ENCODE peak calls at places on chromosomes 4 and X, in four cellular contexts. D is heart right ventricle, U is thoracic aorta, S is AG09319. I is an unnamed sample.

GRCh38 chr4:1609901-1610790 is 74.0 kb downstream of the FAM53A start:
- DNase-seq in D (no peak), U (no peak), S (no peak), I (no peak)

GRCh38 chr4:93670434-93670833 is 158.1 kb upstream of the ATOH1 start:
- DNase-seq in D (no peak), U (no peak), S (no peak), I (no peak)

GRCh38 chr4:151553874-151554273 is 144.9 kb downstream of the FHIP1A start:
- DNase-seq in D (no peak), U (no peak), S (no peak), I (no peak)

GRCh38 chrX:98371994-98372393 is 1488.3 kb downstream of the RPA4 start:
- DNase-seq in D (no peak), U (no peak), S (no peak), I (no peak)

GRCh38 chrX:18886344-18887161 is 97.4 kb downstream of the PHKA2 start:
- DNase-seq in D (peak; percentile 79), U (peak; percentile 45), S (no peak), I (no peak)

GRCh38 chr4:22416403-22416802 is 99.5 kb downstream of the ADGRA3 start:
- DNase-seq in D (no peak), U (no peak), S (no peak), I (no peak)

GRCh38 chrX:70196961-70197805 is 19.9 kb downstream of the DGAT2L6 start:
- DNase-seq in D (peak; percentile 19), U (peak; percentile 5), S (peak; percentile 7), I (no peak)

GRCh38 chr4:40194602-40195161 is 2.1 kb upstream of the RHOH start:
- DNase-seq in D (no peak), U (no peak), S (no peak), I (peak; percentile 16)

GRCh38 chr4:52106142-52106541 is 55.0 kb downstream of the SPATA18 start:
- DNase-seq in D (no peak), U (no peak), S (no peak), I (no peak)

GRCh38 chr4:155220025-155220424 is 11.6 kb downstream of the NPY2R start:
- DNase-seq in D (no peak), U (no peak), S (no peak), I (no peak)

DNA sequence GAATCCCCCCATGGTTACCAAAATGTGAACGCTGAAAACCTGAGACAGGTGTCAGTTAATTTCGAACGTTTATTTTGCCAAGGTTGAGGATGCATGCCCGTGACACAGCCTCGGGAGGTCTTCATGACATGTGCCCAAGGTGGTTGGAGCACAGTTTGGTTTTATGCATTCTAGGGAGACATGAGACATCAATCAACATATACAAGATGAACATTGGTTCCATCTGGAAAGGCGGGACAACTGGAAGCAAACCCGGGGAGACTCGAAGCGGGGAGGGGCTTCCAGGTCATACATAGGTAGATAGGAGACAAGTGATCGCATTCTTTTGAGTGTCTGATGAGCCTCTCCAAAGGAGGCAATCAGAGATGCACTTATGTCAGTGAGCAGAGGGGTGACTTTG is 11.0 kb upstream of the SH3BP2 start:
- DNase-seq in D (no peak), U (no peak), S (no peak), I (no peak)
- TF ChIP-seq CTCF in D (no peak), U (no peak), S (no peak), I (no peak)

DNA sequence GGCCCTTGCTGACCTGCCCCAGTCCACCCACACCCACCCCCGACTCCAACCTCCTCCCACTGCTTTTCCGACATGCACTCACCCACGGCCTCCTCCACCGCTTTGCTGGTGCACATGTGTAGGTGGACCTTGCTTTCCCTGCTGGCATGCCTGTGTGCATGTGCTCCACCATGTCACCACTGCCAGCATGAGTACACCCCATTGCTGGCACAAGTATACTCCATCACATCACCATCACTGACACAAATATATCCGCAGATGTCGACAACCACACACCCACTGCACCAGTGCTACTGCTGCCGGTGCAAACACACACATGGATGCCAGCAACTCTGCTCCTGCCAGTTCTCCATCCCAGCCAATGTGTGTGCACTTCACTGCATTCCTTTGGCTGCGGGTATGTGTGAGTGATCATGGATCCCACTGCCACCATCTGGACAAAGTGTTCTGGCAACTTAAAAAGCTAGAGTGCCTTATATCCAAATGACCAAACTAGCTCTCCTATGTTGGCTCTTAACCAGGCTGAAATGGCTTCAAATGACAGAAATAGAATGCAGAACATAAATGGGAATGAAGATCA is 1072.3 kb downstream of the RAPGEF2 start:
- DNase-seq in D (no peak), U (no peak), S (no peak), I (no peak)
- TF ChIP-seq CTCF in D (no peak), U (no peak), S (no peak), I (no peak)

GRCh38 chr4:109658871-109659410 is 44.3 kb downstream of the CASP6 start:
- DNase-seq in D (no peak), U (no peak), S (no peak), I (no peak)
- TF ChIP-seq CTCF in D (peak; percentile 19), U (no peak), S (peak; percentile 2), I (peak; percentile 4)

GRCh38 chr4:175951794-175952193 is 113.8 kb upstream of the WDR17 start:
- DNase-seq in D (no peak), U (no peak), S (no peak), I (no peak)

GRCh38 chr4:175954685-175955084 is 111.0 kb upstream of the WDR17 start:
- DNase-seq in D (no peak), U (no peak), S (no peak), I (no peak)

DNA sequence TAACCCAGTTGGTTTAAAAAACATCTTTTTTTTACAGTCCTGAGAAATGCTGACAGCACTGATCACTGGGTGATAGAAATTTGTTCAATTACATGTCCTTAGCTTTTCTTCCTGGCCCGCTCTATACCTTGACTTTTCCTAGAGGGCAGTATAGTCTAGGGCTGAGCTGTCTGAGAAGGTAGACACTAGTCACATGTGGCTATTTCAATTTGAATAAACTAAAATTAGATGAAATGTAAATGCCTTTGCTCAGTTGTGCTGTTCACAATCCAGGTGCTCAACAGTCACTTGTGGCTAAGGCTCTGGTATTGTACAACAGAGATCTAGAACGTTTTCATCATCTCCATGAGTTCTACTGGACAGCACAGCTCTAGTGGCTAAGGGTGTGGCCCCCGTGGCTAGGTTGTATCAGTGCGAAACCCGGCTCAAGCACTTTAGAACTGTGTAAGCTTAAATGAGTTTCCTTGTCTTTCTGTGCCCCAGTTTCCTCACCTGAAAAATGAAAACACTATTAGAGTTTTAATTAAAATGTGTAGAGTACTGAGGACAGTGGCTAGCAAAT is 111.6 kb upstream of the WDR17 start:
- DNase-seq in D (no peak), U (no peak), S (no peak), I (no peak)
- TF ChIP-seq CTCF in D (no peak), U (no peak), S (no peak), I (no peak)

DNA sequence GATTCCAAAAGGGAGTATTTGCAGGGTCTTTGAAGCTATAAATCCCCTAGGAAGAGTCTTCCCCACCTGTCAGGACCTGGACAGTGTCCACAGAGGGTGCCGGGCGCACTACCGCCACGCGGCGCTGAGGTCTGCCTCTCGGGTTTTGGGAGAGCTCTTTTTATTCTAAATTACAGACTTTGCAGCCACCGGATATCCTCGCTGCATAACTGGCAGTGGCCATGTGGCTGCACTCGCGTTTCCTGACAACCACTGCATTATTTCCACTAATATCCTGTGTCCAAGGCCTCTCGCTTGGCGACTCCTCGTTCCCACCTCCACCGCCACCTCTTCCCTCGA is 608 bp upstream of the TMEM131L start:
- DNase-seq in D (peak; percentile 63), U (peak; percentile 24), S (no peak), I (no peak)
- TF ChIP-seq CTCF in D (peak; percentile 58), U (peak; percentile 51), S (peak; percentile 23), I (peak; percentile 31)

GRCh38 chrX:12948495-12948894 is 26.4 kb upstream of the TMSB4X start:
- DNase-seq in D (no peak), U (no peak), S (no peak), I (no peak)

GRCh38 chrX:12949927-12950656 is 24.8 kb upstream of the TMSB4X start:
- DNase-seq in D (peak; percentile 84), U (peak; percentile 54), S (peak; percentile 62), I (peak; percentile 72)

GRCh38 chrX:12947545-12948235 is 27.2 kb upstream of the TMSB4X start:
- DNase-seq in D (no peak), U (no peak), S (no peak), I (no peak)

GRCh38 chrX:12950851-12951589 is 23.9 kb upstream of the TMSB4X start:
- DNase-seq in D (no peak), U (no peak), S (no peak), I (no peak)

GRCh38 chrX:12949205-12949926 is 25.5 kb upstream of the TMSB4X start:
- DNase-seq in D (no peak), U (no peak), S (no peak), I (no peak)
- TF ChIP-seq CTCF in D (no peak), U (no peak), S (no peak), I (no peak)

GRCh38 chr4:68288046-68288740 is 42.7 kb upstream of the TMPRSS11B start:
- DNase-seq in D (no peak), U (no peak), S (no peak), I (no peak)
- TF ChIP-seq CTCF in D (no peak), U (no peak), S (no peak), I (no peak)

GRCh38 chrX:153412746-153413720 is 1.8 kb downstream of the ZFP92 start:
- DNase-seq in D (no peak), U (no peak), S (no peak), I (no peak)
- TF ChIP-seq CTCF in D (no peak), U (no peak), S (no peak), I (peak; percentile 12)

DNA sequence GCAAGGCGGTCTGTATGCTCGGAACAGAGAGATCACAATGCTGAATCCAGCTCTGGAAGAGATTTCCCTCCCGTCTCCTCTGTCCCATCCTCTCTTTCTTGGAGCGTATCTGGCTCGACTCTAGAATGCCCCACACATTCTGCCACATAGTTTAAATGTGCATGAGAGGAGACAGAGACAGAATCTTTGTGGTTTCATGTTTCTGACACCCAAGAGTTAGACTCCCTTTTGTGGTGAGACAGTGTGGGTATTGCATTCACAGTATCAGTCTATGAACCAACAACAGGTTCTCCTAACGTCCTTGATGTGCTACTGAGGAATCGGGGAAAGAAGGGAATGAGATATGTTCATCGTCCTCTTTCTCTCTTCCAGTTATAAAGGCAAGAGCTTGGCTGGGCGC is 25.3 kb downstream of the FAM47E start:
- DNase-seq in D (no peak), U (no peak), S (no peak), I (no peak)
- TF ChIP-seq CTCF in D (no peak), U (no peak), S (no peak), I (no peak)